ENCODE peak calls at places on chromosomes 13 and 19, in six cellular contexts. J is PC-9, W is adrenal gland, N is natural killer cell, R is cardiac muscle cell, Y is ovary. E is an unnamed sample.

GRCh38 chr13:22489771-22490170 is 691.0 kb upstream of the SGCG start:
- DNase-seq in J (no peak), Y (no peak), N (no peak), W (no peak), R (no peak), E (no peak)

GRCh38 chr13:91817250-91817649 is 418.8 kb downstream of the GPC5 start:
- DNase-seq in W (no peak), Y (no peak), J (no peak), R (no peak), N (no peak), E (no peak)

GRCh38 chr13:85544756-85545155 is 254.5 kb downstream of the SLITRK6 start:
- DNase-seq in Y (no peak), N (no peak), J (no peak), R (no peak), W (no peak), E (no peak)

GRCh38 chr19:12806242-12807131 is at the start of gene RNASEH2A:
- DNase-seq in W (peak), Y (peak), R (peak), N (peak), J (peak), E (peak)

GRCh38 chr19:48329167-48329891 is 4.0 kb downstream of the EMP3 start:
- DNase-seq in W (no peak), N (peak), Y (no peak), R (no peak), J (no peak), E (no peak)

GRCh38 chr13:23160241-23161175 is 20.3 kb upstream of the SGCG start:
- DNase-seq in Y (no peak), W (no peak), J (no peak), R (peak), N (no peak), E (peak)

GRCh38 chr19:57348136-57348535 is 2.9 kb upstream of the ZNF304 start:
- DNase-seq in W (no peak), R (no peak), N (no peak), J (no peak), Y (no peak), E (no peak)

GRCh38 chr19:3270908-3271307 is 46.4 kb downstream of the CELF5 start:
- DNase-seq in N (no peak), Y (no peak), W (no peak), J (no peak), R (peak), E (no peak)

GRCh38 chr13:97535619-97536018 is 101.7 kb downstream of the RAP2A start:
- DNase-seq in R (no peak), Y (no peak), J (no peak), W (no peak), N (no peak), E (no peak)

GRCh38 chr19:13262450-13262849 is 112.2 kb downstream of the IER2 start:
- DNase-seq in N (no peak), R (peak), J (no peak), Y (no peak), W (no peak), E (no peak)

GRCh38 chr19:977058-977464 is 7.1 kb upstream of the WDR18 start:
- DNase-seq in N (no peak), R (no peak), Y (no peak), W (no peak), J (no peak), E (no peak)

GRCh38 chr19:41998246-41999020 is 4.4 kb upstream of the ATP1A3 start:
- DNase-seq in Y (no peak), W (no peak), R (peak), N (no peak), J (peak), E (peak)

GRCh38 chr13:85693889-85694511 is 105.2 kb downstream of the SLITRK6 start:
- DNase-seq in J (no peak), N (no peak), Y (no peak), W (no peak), R (no peak), E (no peak)

GRCh38 chr13:104571161-104571889 is 1505.1 kb upstream of the SLC10A2 start:
- DNase-seq in N (no peak), W (peak), R (peak), J (peak), Y (peak), E (peak)

GRCh38 chr19:9321338-9321737 is 2.6 kb upstream of the ZNF559 start:
- DNase-seq in W (no peak), J (no peak), Y (no peak), N (no peak), R (no peak), E (no peak)

GRCh38 chr13:55410398-55411330 is 1730.1 kb upstream of the PRR20A start:
- DNase-seq in R (no peak), J (no peak), W (no peak), Y (no peak), N (no peak), E (no peak)

GRCh38 chr19:18168673-18169381 is 4.8 kb upstream of the IFI30 start:
- DNase-seq in N (no peak), R (no peak), Y (no peak), J (no peak), W (no peak), E (no peak)

GRCh38 chr19:13132471-13133166 is 14.6 kb downstream of the NACC1 start:
- DNase-seq in J (peak), Y (no peak), N (peak), W (no peak), R (no peak), E (no peak)

GRCh38 chr13:50731400-50731799 is 112.1 kb downstream of the DLEU7 start:
- DNase-seq in J (peak), R (no peak), N (no peak), Y (no peak), W (no peak), E (no peak)

GRCh38 chr19:47129579-47129978 is 1.1 kb upstream of the SAE1 start:
- DNase-seq in J (no peak), Y (no peak), W (no peak), R (no peak), N (no peak), E (no peak)

GRCh38 chr19:55383789-55384575 is at the start of gene TMEM238:
- DNase-seq in Y (peak), W (peak), N (peak), R (peak), J (peak), E (peak)
- TF ChIP-seq CTCF in Y (no peak), W (no peak), N (no peak), R (no peak), J (no peak), E (no peak)

DNA sequence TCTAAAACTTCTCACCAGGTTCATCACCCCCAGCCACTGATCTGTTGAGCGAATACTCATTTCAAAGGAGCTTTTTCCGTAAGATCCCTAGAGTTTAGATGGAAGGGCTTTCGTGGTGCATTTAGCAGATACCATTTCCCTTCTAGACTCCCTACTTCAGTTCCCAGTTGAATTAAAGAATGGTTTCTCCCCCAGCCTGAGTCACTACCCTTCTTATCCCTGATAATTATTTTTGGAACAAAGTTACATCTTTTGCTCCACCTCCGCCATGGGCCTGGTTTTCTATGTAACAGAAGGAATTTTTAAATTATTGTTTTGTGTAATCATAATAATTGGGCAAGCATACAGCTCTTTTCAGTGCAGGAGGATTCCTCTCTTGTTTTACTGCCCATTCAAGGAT is 22.0 kb downstream of the USPL1 start:
- DNase-seq in Y (no peak), W (no peak), R (no peak), N (no peak), J (no peak), E (no peak)
- TF ChIP-seq CTCF in Y (no peak), W (no peak), R (no peak), N (no peak), J (no peak), E (no peak)

GRCh38 chr13:32473650-32474049 is 45.7 kb upstream of the N4BP2L1 start:
- DNase-seq in J (no peak), N (no peak), R (no peak), Y (no peak), W (no peak), E (no peak)

GRCh38 chr13:32475403-32475802 is 47.5 kb upstream of the N4BP2L1 start:
- DNase-seq in N (no peak), Y (no peak), J (no peak), R (no peak), W (no peak), E (no peak)

GRCh38 chr13:32476021-32476731 is 48.2 kb upstream of the N4BP2L1 start:
- DNase-seq in R (no peak), N (no peak), J (no peak), Y (no peak), W (no peak), E (no peak)

GRCh38 chr13:32472194-32472621 is 44.3 kb upstream of the N4BP2L1 start:
- DNase-seq in Y (no peak), N (no peak), R (no peak), J (no peak), W (no peak), E (no peak)

GRCh38 chr13:32476892-32477291 is 49.0 kb upstream of the N4BP2L1 start:
- DNase-seq in W (no peak), N (no peak), J (no peak), R (no peak), Y (no peak), E (no peak)
- TF ChIP-seq CTCF in W (no peak), N (no peak), J (no peak), R (no peak), Y (no peak), E (no peak)

DNA sequence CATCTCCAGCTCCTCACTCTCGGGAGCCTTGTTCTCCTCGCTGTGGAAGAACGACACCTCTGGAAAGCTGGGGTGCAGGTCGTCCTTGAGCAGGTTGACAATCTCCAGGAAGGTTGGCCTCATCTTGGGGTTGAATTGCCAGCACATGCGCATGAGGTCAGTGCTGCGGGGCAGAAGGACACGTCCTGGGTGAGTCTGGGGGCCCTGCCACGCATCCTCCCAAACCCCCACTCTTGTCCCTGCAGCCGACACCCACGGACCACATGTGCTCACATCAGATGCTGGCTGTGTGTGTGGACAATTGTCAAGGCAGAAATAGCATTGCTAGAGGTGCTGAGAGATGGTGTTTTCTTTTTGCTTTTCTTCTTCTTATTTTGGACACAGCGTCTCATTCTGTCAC is 47.7 kb downstream of the ZNF557 start:
- DNase-seq in W (no peak), J (no peak), R (no peak), Y (no peak), N (no peak), E (no peak)
- TF ChIP-seq CTCF in W (no peak), J (no peak), R (no peak), Y (no peak), N (no peak), E (no peak)

GRCh38 chr13:110548891-110549794 is 12.4 kb downstream of the RAB20 start:
- DNase-seq in N (no peak), R (no peak), J (no peak), Y (no peak), W (no peak), E (no peak)
- TF ChIP-seq CTCF in N (no peak), R (no peak), J (no peak), Y (no peak), W (no peak), E (no peak)

DNA sequence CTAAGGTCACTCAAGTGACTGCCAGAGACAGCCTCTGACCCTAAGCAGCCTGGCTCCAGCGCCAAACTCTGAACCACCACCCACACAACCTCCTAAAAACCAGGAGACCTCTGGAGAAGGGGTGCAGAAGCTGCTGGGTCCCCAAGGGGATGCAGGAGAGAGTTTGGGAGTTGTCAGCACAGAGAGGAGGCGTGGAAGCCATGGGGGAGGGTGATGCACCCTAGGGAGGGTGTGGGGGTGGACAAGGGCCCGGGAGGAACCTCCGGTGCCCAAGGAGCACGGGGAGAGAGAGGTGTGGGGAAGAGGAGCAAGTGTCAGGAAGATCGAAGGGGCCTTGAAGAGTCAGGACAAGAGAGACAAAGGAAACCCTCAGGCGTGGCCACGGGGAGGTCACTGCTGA is 2.1 kb upstream of the HIPK4 start:
- DNase-seq in W (no peak), N (no peak), Y (no peak), J (no peak), R (no peak), E (no peak)
- TF ChIP-seq CTCF in W (no peak), N (no peak), Y (no peak), J (no peak), R (no peak), E (no peak)